ENCODE peak calls at places on chromosome 17, in five cellular contexts. One of them, this sample, is unnamed.

GRCh38 chr17:6567528-6568185 is 11.3 kb upstream of the PITPNM3 start:
- DNase-seq in GF-D8: no peak
- DNase-seq in activated naive CD8-positive, alpha-beta T cell treated with anti-CD3 and anti-CD28 coated beads for 36 hours: no peak
- DNase-seq in AG08396: no peak
- DNase-seq in transverse colon: no peak
- DNase-seq in this sample: no peak

GRCh38 chr17:55783684-55784245 is 32.9 kb downstream of the PCTP start:
- DNase-seq in transverse colon: peak
- DNase-seq in AG08396: no peak
- DNase-seq in activated naive CD8-positive, alpha-beta T cell treated with anti-CD3 and anti-CD28 coated beads for 36 hours: no peak
- DNase-seq in GF-D8: peak
- DNase-seq in this sample: no peak

GRCh38 chr17:43766413-43767052 is 7.9 kb upstream of the SOST start:
- DNase-seq in transverse colon: peak
- DNase-seq in GF-D8: no peak
- DNase-seq in activated naive CD8-positive, alpha-beta T cell treated with anti-CD3 and anti-CD28 coated beads for 36 hours: peak
- DNase-seq in AG08396: peak
- DNase-seq in this sample: no peak

GRCh38 chr17:29495011-29495410 is 71.8 kb downstream of the ABHD15 start:
- DNase-seq in AG08396: no peak
- DNase-seq in activated naive CD8-positive, alpha-beta T cell treated with anti-CD3 and anti-CD28 coated beads for 36 hours: no peak
- DNase-seq in transverse colon: no peak
- DNase-seq in GF-D8: no peak
- DNase-seq in this sample: no peak

GRCh38 chr17:79482719-79483118 is 128.1 kb downstream of the RBFOX3 start:
- DNase-seq in AG08396: no peak
- DNase-seq in GF-D8: no peak
- DNase-seq in transverse colon: no peak
- DNase-seq in activated naive CD8-positive, alpha-beta T cell treated with anti-CD3 and anti-CD28 coated beads for 36 hours: no peak
- DNase-seq in this sample: no peak

GRCh38 chr17:75662511-75662910 is 4.4 kb downstream of the RECQL5 start:
- DNase-seq in activated naive CD8-positive, alpha-beta T cell treated with anti-CD3 and anti-CD28 coated beads for 36 hours: no peak
- DNase-seq in GF-D8: no peak
- DNase-seq in AG08396: no peak
- DNase-seq in transverse colon: no peak
- DNase-seq in this sample: no peak

GRCh38 chr17:2337152-2337810 is at the start of gene SGSM2:
- DNase-seq in activated naive CD8-positive, alpha-beta T cell treated with anti-CD3 and anti-CD28 coated beads for 36 hours: peak
- DNase-seq in GF-D8: no peak
- DNase-seq in AG08396: peak
- DNase-seq in transverse colon: peak
- DNase-seq in this sample: peak

GRCh38 chr17:58568050-58568830 is 53.8 kb upstream of the MTMR4 start:
- DNase-seq in AG08396: no peak
- DNase-seq in GF-D8: no peak
- DNase-seq in transverse colon: no peak
- DNase-seq in activated naive CD8-positive, alpha-beta T cell treated with anti-CD3 and anti-CD28 coated beads for 36 hours: no peak
- DNase-seq in this sample: no peak

GRCh38 chr17:71360301-71360700 is 760.5 kb upstream of the SOX9 start:
- DNase-seq in activated naive CD8-positive, alpha-beta T cell treated with anti-CD3 and anti-CD28 coated beads for 36 hours: no peak
- DNase-seq in AG08396: no peak
- DNase-seq in GF-D8: no peak
- DNase-seq in transverse colon: no peak
- DNase-seq in this sample: no peak